ENCODE peak calls at places on chromosomes 12 and 14, in ten cellular contexts. V, U, E, Y, Q, K, H, G, W and O are unnamed samples.

GRCh38 chr14:31843361-31844091 is 233.6 kb upstream of the ARHGAP5 start:
- DNase-seq in V (peak), U (no peak), E (peak), Y (no peak), Q (no peak), K (no peak), H (no peak), G (no peak), W (no peak), O (no peak)

GRCh38 chr12:100688451-100688864 is 106.1 kb upstream of the ANO4 start:
- DNase-seq in V (no peak), U (no peak), E (peak), Y (no peak), Q (no peak), K (no peak), H (no peak), G (no peak), W (no peak), O (no peak)

GRCh38 chr12:52151859-52152783 is 39.7 kb downstream of the KRT80 start:
- DNase-seq in V (peak), U (no peak), E (peak), Y (peak), Q (peak), K (peak), H (peak), G (peak), W (no peak), O (peak)

GRCh38 chr12:85923767-85924331 is 49.8 kb downstream of the NTS start:
- DNase-seq in V (peak), U (no peak), E (peak), Y (no peak), Q (no peak), K (no peak), H (no peak), G (no peak), W (no peak), O (peak)

GRCh38 chr12:27999970-28000369 is 27.4 kb upstream of the PTHLH start:
- DNase-seq in V (no peak), U (no peak), E (peak), Y (no peak), Q (no peak), K (no peak), H (no peak), G (no peak), W (no peak), O (no peak)

GRCh38 chr14:94100847-94101246 is 9.7 kb upstream of the IFI27 start:
- DNase-seq in V (no peak), U (no peak), E (peak), Y (no peak), Q (peak), K (no peak), H (no peak), G (no peak), W (no peak), O (no peak)

GRCh38 chr14:50064993-50065392 is 51.4 kb downstream of the VCPKMT start:
- DNase-seq in V (peak), U (no peak), E (no peak), Y (peak), Q (peak), K (peak), H (no peak), G (no peak), W (no peak), O (no peak)

GRCh38 chr12:91836264-91836663 is 309.4 kb downstream of the BTG1 start:
- DNase-seq in V (no peak), U (no peak), E (no peak), Y (no peak), Q (no peak), K (no peak), H (no peak), G (no peak), W (no peak), O (no peak)

GRCh38 chr12:104957388-104958008 is 592 bp downstream of the SLC41A2 start:
- DNase-seq in V (peak), U (no peak), E (no peak), Y (peak), Q (no peak), K (peak), H (peak), G (peak), W (no peak), O (no peak)

GRCh38 chr14:103688906-103689902 is 26.0 kb downstream of the XRCC3 start:
- DNase-seq in V (no peak), U (no peak), E (no peak), Y (peak), Q (no peak), K (no peak), H (no peak), G (no peak), W (no peak), O (no peak)

GRCh38 chr12:43206396-43206795 is 345.6 kb downstream of the ADAMTS20 start:
- DNase-seq in V (no peak), U (no peak), E (no peak), Y (no peak), Q (no peak), K (no peak), H (no peak), G (no peak), W (no peak), O (no peak)

GRCh38 chr14:51554339-51554920 is 97.3 kb upstream of the FRMD6 start:
- DNase-seq in V (no peak), U (no peak), E (peak), Y (no peak), Q (no peak), K (no peak), H (no peak), G (no peak), W (no peak), O (no peak)

GRCh38 chr14:26531894-26532293 is 65.9 kb downstream of the NOVA1 start:
- DNase-seq in V (no peak), U (no peak), E (peak), Y (no peak), Q (no peak), K (no peak), H (no peak), G (no peak), W (no peak), O (no peak)

GRCh38 chr14:81437226-81437625 is 37.1 kb upstream of the STON2 start:
- DNase-seq in V (no peak), U (no peak), E (no peak), Y (no peak), Q (no peak), K (no peak), H (no peak), G (no peak), W (no peak), O (peak)

GRCh38 chr12:68958337-68958736 is 25.4 kb upstream of the CPM start:
- DNase-seq in V (no peak), U (no peak), E (no peak), Y (no peak), Q (no peak), K (no peak), H (no peak), G (no peak), W (no peak), O (no peak)

GRCh38 chr12:851913-852312 is 97.6 kb downstream of the RAD52 start:
- DNase-seq in V (no peak), U (no peak), E (peak), Y (no peak), Q (no peak), K (no peak), H (no peak), G (no peak), W (no peak), O (no peak)

GRCh38 chr14:33842299-33842698 is 108.6 kb downstream of the EGLN3 start:
- DNase-seq in V (no peak), U (no peak), E (no peak), Y (no peak), Q (no peak), K (no peak), H (no peak), G (no peak), W (peak), O (no peak)